ENCODE peak calls at places on chromosomes 1 and 21, in six cellular contexts. M is esophagus squamous epithelium, P is PC-9, H is transverse colon, F is suprapubic skin, K is brain microvascular endothelial cell. V is an unnamed sample.
A peak's percentile ranks its signal among the peaks of the same experiment; 100 is the strongest.

GRCh38 chr21:34771512-34772028 is 102.8 kb downstream of the CLIC6 start:
- DNase-seq in P (peak; percentile 26), K (peak; percentile 39), H (no peak), F (no peak), M (no peak), V (no peak)

GRCh38 chr1:183572721-183573120 is 17.5 kb downstream of the NCF2 start:
- DNase-seq in F (no peak), M (no peak), H (no peak), K (no peak), P (no peak), V (no peak)

GRCh38 chr1:42056460-42056859 is 96.8 kb upstream of the GUCA2B start:
- DNase-seq in F (no peak), H (no peak), P (no peak), M (no peak), K (no peak), V (no peak)

GRCh38 chr1:196372896-196373536 is 235.2 kb downstream of the KCNT2 start:
- DNase-seq in H (no peak), M (no peak), F (no peak), P (no peak), K (no peak), V (no peak)

GRCh38 chr1:28517649-28517999 is 11.8 kb downstream of the RCC1 start:
- DNase-seq in H (no peak), M (no peak), F (no peak), K (no peak), P (peak; percentile 25), V (no peak)

GRCh38 chr21:31509108-31510017 is 150.1 kb upstream of the SOD1 start:
- DNase-seq in F (no peak), K (peak; percentile 63), H (peak; percentile 29), M (no peak), P (peak; percentile 65), V (peak; percentile 35)

GRCh38 chr1:62299426-62300200 is 19.6 kb downstream of the KANK4 start:
- DNase-seq in M (no peak), K (no peak), H (peak; percentile 51), P (no peak), F (no peak), V (no peak)

GRCh38 chr1:208668991-208669390 is 424.8 kb upstream of the PLXNA2 start:
- DNase-seq in F (no peak), H (no peak), P (no peak), K (peak; percentile 4), M (no peak), V (no peak)

GRCh38 chr21:34499116-34499515 is 12.9 kb downstream of the KCNE1 start:
- DNase-seq in F (no peak), K (no peak), H (no peak), M (no peak), P (no peak), V (no peak)

GRCh38 chr21:39721885-39722284 is 23.1 kb upstream of the IGSF5 start:
- DNase-seq in M (no peak), H (peak; percentile 34), P (no peak), F (no peak), K (no peak), V (no peak)

GRCh38 chr1:67755619-67756018 is 70.6 kb downstream of the GADD45A start:
- DNase-seq in M (no peak), P (no peak), F (no peak), K (no peak), H (no peak), V (no peak)

GRCh38 chr1:210709694-210710093 is 381.0 kb downstream of the HHAT start:
- DNase-seq in K (no peak), H (no peak), M (no peak), P (no peak), F (no peak), V (no peak)

GRCh38 chr1:44571712-44572571 is 102.3 kb downstream of the TMEM53 start:
- DNase-seq in F (no peak), P (no peak), K (no peak), M (no peak), H (no peak), V (peak; percentile 19)

GRCh38 chr1:75991497-75992114 is 59.4 kb upstream of the ASB17 start:
- DNase-seq in M (peak; percentile 9), K (peak; percentile 82), P (peak; percentile 68), F (peak; percentile 87), H (peak; percentile 90), V (peak; percentile 89)

GRCh38 chr1:155005076-155005971 is 2.7 kb downstream of the ZBTB7B start:
- DNase-seq in K (no peak), M (no peak), F (no peak), H (peak; percentile 86), P (no peak), V (no peak)
- H3K4me3 ChIP-seq in K (no peak overlapping the region), M (peak overlapping the region; percentile 93), F (peak overlapping the region; percentile 97), H (peak overlapping the region; percentile 72), P (peak overlapping the region; percentile 100), V (no peak overlapping the region)

GRCh38 chr1:92306020-92306419 is 7.2 kb downstream of the RPAP2 start:
- DNase-seq in M (no peak), P (no peak), F (no peak), K (no peak), H (no peak), V (no peak)
- H3K27ac ChIP-seq in M (no peak overlapping the region), P (no peak overlapping the region), F (no peak overlapping the region), K (no peak overlapping the region), H (no peak overlapping the region), V (no peak overlapping the region)

GRCh38 chr1:206923009-206923960 is 1.5 kb upstream of the FCMR start:
- DNase-seq in P (no peak), K (no peak), F (no peak), H (peak; percentile 67), M (peak; percentile 44), V (no peak)
- H3K4me3 ChIP-seq in P (no peak overlapping the region), K (no peak overlapping the region), F (no peak overlapping the region), H (no peak overlapping the region), M (no peak overlapping the region), V (no peak overlapping the region)

DNA sequence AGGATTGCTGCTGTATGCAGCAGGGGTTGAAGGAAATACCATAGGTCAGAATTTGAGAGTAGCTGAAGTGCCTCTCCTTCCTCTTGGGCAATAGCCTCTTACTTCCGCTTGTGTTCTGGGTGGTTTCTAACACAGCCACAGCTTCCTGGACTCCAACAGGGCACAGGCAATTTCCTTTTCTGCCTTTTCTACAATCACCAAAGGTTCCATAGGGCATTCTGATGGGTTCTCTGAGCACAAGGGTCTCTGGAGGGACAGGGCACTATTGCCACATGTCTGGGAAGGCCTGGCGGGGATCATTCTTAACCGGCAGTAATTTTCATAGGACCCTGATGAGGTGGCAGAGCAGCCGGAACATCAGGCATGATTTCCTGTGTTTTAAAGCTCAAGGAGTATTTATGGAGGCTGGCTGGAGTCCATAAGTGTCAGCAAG is 5.5 kb upstream of the AGTRAP start:
- DNase-seq in M (no peak), P (no peak), F (no peak), K (no peak), H (peak; percentile 51), V (no peak)
- H3K27ac ChIP-seq in M (peak overlapping the region; percentile 91), P (no peak overlapping the region), F (peak overlapping the region; percentile 80), K (no peak overlapping the region), H (peak overlapping the region; percentile 63), V (no peak overlapping the region)

GRCh38 chr1:231020816-231021215 is 19.2 kb downstream of the FAM89A start:
- DNase-seq in M (no peak), F (no peak), H (no peak), P (no peak), K (peak; percentile 13), V (no peak)
- H3K4me3 ChIP-seq in M (no peak overlapping the region), F (no peak overlapping the region), H (no peak overlapping the region), P (no peak overlapping the region), K (no peak overlapping the region), V (no peak overlapping the region)

GRCh38 chr1:168145184-168146159 is 8.7 kb upstream of the GPR161 start:
- DNase-seq in M (no peak), H (peak; percentile 91), F (peak; percentile 91), K (peak; percentile 74), P (peak; percentile 84), V (peak; percentile 73)
- H3K27ac ChIP-seq in M (no peak overlapping the region), H (no peak overlapping the region), F (no peak overlapping the region), K (no peak overlapping the region), P (no peak overlapping the region), V (no peak overlapping the region)

GRCh38 chr1:14800014-14800413 is 201.5 kb downstream of the KAZN start:
- DNase-seq in H (no peak), M (no peak), P (no peak), F (no peak), K (no peak), V (no peak)

GRCh38 chr1:14794136-14794768 is 195.8 kb downstream of the KAZN start:
- DNase-seq in H (no peak), P (no peak), K (no peak), F (no peak), M (no peak), V (peak; percentile 18)

GRCh38 chr1:14790967-14791366 is 192.5 kb downstream of the KAZN start:
- DNase-seq in F (no peak), K (no peak), P (no peak), H (no peak), M (no peak), V (no peak)

GRCh38 chr1:14791611-14792010 is 193.1 kb downstream of the KAZN start:
- DNase-seq in F (no peak), P (no peak), K (no peak), H (no peak), M (no peak), V (no peak)

GRCh38 chr1:14795589-14795988 is 197.1 kb downstream of the KAZN start:
- DNase-seq in P (no peak), M (no peak), K (no peak), F (no peak), H (no peak), V (no peak)
- H3K4me3 ChIP-seq in P (no peak overlapping the region), M (no peak overlapping the region), K (no peak overlapping the region), F (no peak overlapping the region), H (no peak overlapping the region), V (no peak overlapping the region)